ENCODE peak calls at places on chromosomes 16 and 17, in four cellular contexts. K is HepG2, W is K562, P is GM12878. C is an unnamed sample.

GRCh38 chr17:69773081-69773480 is 301.9 kb upstream of the KCNJ16 start:
- DNase-seq in K (no peak), P (no peak), W (no peak), C (no peak)

GRCh38 chr17:17748179-17748578 is 66.9 kb downstream of the RAI1 start:
- DNase-seq in K (no peak), P (no peak), W (no peak), C (no peak)

GRCh38 chr16:4572715-4573114 is 16.6 kb downstream of the C16orf96 start:
- DNase-seq in K (no peak), P (no peak), W (peak; percentile 29), C (no peak)

GRCh38 chr16:30923554-30924085 is at the start of gene FBXL19:
- DNase-seq in K (no peak), W (no peak), P (no peak), C (peak; percentile 87)

GRCh38 chr16:80751167-80751566 is 53.2 kb downstream of the CDYL2 start:
- DNase-seq in P (no peak), W (no peak), K (no peak), C (no peak)

GRCh38 chr16:11793840-11794239 is 3.2 kb downstream of the ZC3H7A start:
- DNase-seq in K (no peak), W (peak; percentile 73), P (no peak), C (no peak)

GRCh38 chr17:60134396-60135159 is 15.2 kb upstream of the CA4 start:
- DNase-seq in P (no peak), K (no peak), W (peak; percentile 63), C (peak; percentile 69)

GRCh38 chr17:4583796-4584124 is 569 bp upstream of the SMTNL2 start:
- DNase-seq in K (no peak), W (no peak), P (no peak), C (peak; percentile 79)

GRCh38 chr16:47731252-47731651 is 270.1 kb downstream of the PHKB start:
- DNase-seq in P (no peak), W (no peak), K (peak; percentile 23), C (no peak)

GRCh38 chr17:30321314-30321713 is 12.5 kb downstream of the TMIGD1 start:
- DNase-seq in W (no peak), K (no peak), P (no peak), C (no peak)

GRCh38 chr16:17396762-17397498 is 73.8 kb downstream of the XYLT1 start:
- DNase-seq in P (no peak), W (no peak), K (no peak), C (peak; percentile 65)

GRCh38 chr17:67582632-67583230 is 135.0 kb upstream of the NOL11 start:
- DNase-seq in P (no peak), K (no peak), W (no peak), C (no peak)

GRCh38 chr16:27685802-27686201 is 135.9 kb downstream of the KATNIP start:
- DNase-seq in K (no peak), W (no peak), P (no peak), C (no peak)

GRCh38 chr17:48486557-48486956 is 44.3 kb downstream of the HOXB1 start:
- DNase-seq in K (no peak), W (peak; percentile 79), P (no peak), C (no peak)

GRCh38 chr16:1708768-1709180 is 2.8 kb downstream of the MAPK8IP3 start:
- DNase-seq in K (no peak), P (no peak), W (peak; percentile 92), C (no peak)

GRCh38 chr16:56950881-56951771 is 10.6 kb upstream of the CETP start:
- DNase-seq in W (peak; percentile 65), K (peak; percentile 61), P (no peak), C (peak; percentile 82)

GRCh38 chr17:69945698-69946185 is 129.3 kb upstream of the KCNJ16 start:
- DNase-seq in K (no peak), P (no peak), W (no peak), C (no peak)

GRCh38 chr17:81722184-81723120 is 10.4 kb downstream of the SLC25A10 start:
- DNase-seq in K (no peak), P (no peak), W (peak; percentile 77), C (peak; percentile 64)

GRCh38 chr17:65156185-65156834 is 19.1 kb downstream of the RGS9 start:
- DNase-seq in K (no peak), W (no peak), P (no peak), C (no peak)

GRCh38 chr16:17271687-17272086 is 199.1 kb downstream of the XYLT1 start:
- DNase-seq in W (no peak), K (no peak), P (no peak), C (peak; percentile 60)

GRCh38 chr17:15942207-15942833 is 2.6 kb upstream of the ADORA2B start:
- DNase-seq in K (no peak), P (no peak), W (no peak), C (no peak)

GRCh38 chr16:90020838-90021382 is 1.7 kb upstream of the DBNDD1 start:
- DNase-seq in K (peak; percentile 93), W (no peak), P (no peak), C (peak; percentile 66)

GRCh38 chr16:3646348-3646920 is 8.1 kb upstream of the DNASE1 start:
- DNase-seq in P (no peak), W (peak; percentile 74), K (peak; percentile 84), C (no peak)

GRCh38 chr16:57192720-57193486 is 6.8 kb downstream of the RSPRY1 start:
- DNase-seq in P (no peak), W (no peak), K (peak; percentile 21), C (no peak)

GRCh38 chr17:82912571-82913089 is 72.8 kb upstream of the ZNF750 start:
- DNase-seq in K (no peak), W (no peak), P (no peak), C (no peak)

DNA sequence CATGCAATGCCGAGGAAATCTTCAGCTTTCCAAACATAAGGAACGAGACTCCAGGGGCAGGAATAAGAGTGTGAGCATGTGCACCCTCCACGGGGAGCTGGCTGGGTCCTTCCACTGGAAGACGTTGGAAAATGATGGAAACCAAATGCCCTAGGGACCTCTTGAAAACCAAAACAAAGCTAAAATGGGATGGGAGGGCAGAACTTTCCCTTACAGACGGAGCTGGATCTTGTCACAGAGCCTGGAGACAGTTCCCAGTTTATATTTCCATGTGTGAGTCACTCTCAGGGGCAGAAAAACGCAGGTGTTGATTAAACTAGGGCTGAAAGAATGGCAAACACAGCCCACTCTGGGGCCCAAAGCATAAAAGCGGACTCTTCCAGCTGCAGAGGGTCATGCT is 34.4 kb upstream of the DNAH17 start:
- DNase-seq in K (no peak), W (no peak), P (no peak), C (peak; percentile 12)
- TF ChIP-seq NFIC in K (no peak), W (no peak), P (no peak), C (no peak)

DNA sequence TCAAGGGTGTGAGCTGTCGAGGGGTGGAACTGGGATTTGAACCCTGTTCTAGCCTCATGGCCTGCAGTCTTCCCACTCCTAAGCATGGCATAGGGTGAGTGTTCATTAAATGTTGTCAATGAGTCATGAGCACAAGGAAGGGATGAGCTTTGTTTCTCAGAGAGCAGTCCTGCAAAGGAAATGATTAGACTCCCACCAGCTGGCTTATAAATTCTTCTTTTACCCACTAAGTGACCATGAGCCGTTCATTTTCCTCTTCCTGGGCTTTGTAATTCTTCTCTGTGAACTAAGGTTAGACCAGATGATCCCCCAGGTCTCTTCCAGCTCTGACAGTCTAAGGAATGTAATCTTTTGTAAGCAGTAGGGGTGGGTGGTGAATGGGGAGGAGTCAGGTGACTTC is 47.9 kb upstream of the HNF1B start:
- DNase-seq in W (no peak), P (no peak), K (no peak), C (no peak)
- TF ChIP-seq NFIC in W (no peak), P (no peak), K (no peak), C (no peak)

GRCh38 chr17:40432864-40433528 is 10.3 kb upstream of the IGFBP4 start:
- DNase-seq in P (no peak), W (peak; percentile 37), K (no peak), C (peak; percentile 69)
- TF ChIP-seq NFIC in P (no peak), W (peak; percentile 48), K (no peak), C (peak; percentile 76)

GRCh38 chr17:64054304-64054703 is 33.9 kb upstream of the ICAM2 start:
- DNase-seq in K (no peak), P (no peak), W (no peak), C (no peak)

GRCh38 chr17:64055183-64056142 is 35.0 kb upstream of the ICAM2 start:
- DNase-seq in W (no peak), P (no peak), K (no peak), C (no peak)

GRCh38 chr17:64053101-64053500 is 32.7 kb upstream of the ICAM2 start:
- DNase-seq in K (no peak), P (no peak), W (no peak), C (no peak)

GRCh38 chr17:64048805-64049204 is 28.4 kb upstream of the ICAM2 start:
- DNase-seq in W (no peak), P (no peak), K (no peak), C (no peak)

GRCh38 chr17:64051153-64051552 is 30.7 kb upstream of the ICAM2 start:
- DNase-seq in P (no peak), K (no peak), W (no peak), C (no peak)
- TF ChIP-seq NFIC in P (no peak), K (no peak), W (no peak), C (no peak)

C was measured in SK-N-SH.